ENCODE peak calls at places on chromosomes 7 and 10, in five cellular contexts. One of them, this sample, is unnamed.

GRCh38 chr7:55254242-55254595 is 110.9 kb upstream of the LANCL2 start:
- DNase-seq in SK-N-SH: no peak
- DNase-seq in K562: no peak
- DNase-seq in HepG2: no peak
- DNase-seq in IMR-90: no peak
- DNase-seq in this sample: no peak

GRCh38 chr7:140607441-140607989 is 33.1 kb downstream of the DENND2A start:
- DNase-seq in SK-N-SH: peak
- DNase-seq in K562: no peak
- DNase-seq in HepG2: no peak
- DNase-seq in IMR-90: peak
- DNase-seq in this sample: no peak

GRCh38 chr10:18486444-18486843 is 164.9 kb downstream of the NSUN6 start:
- DNase-seq in SK-N-SH: no peak
- DNase-seq in K562: no peak
- DNase-seq in HepG2: no peak
- DNase-seq in IMR-90: no peak
- DNase-seq in this sample: no peak

GRCh38 chr7:71633571-71634008 is 501.6 kb downstream of the GALNT17 start:
- DNase-seq in SK-N-SH: no peak
- DNase-seq in K562: no peak
- DNase-seq in HepG2: peak
- DNase-seq in IMR-90: peak
- DNase-seq in this sample: no peak

GRCh38 chr10:126147866-126148578 is 240.3 kb downstream of the ADAM12 start:
- DNase-seq in SK-N-SH: no peak
- DNase-seq in K562: no peak
- DNase-seq in HepG2: no peak
- DNase-seq in IMR-90: peak
- DNase-seq in this sample: no peak

GRCh38 chr7:131689662-131690234 is 133.3 kb upstream of the PODXL start:
- DNase-seq in SK-N-SH: no peak
- DNase-seq in K562: no peak
- DNase-seq in HepG2: no peak
- DNase-seq in IMR-90: no peak
- DNase-seq in this sample: no peak

GRCh38 chr7:139875821-139876241 is 46.8 kb downstream of the TBXAS1 start:
- DNase-seq in SK-N-SH: no peak
- DNase-seq in K562: no peak
- DNase-seq in HepG2: no peak
- DNase-seq in IMR-90: no peak
- DNase-seq in this sample: peak

GRCh38 chr7:690478-691360 is 35.8 kb upstream of the DNAAF5 start:
- DNase-seq in SK-N-SH: no peak
- DNase-seq in K562: no peak
- DNase-seq in HepG2: no peak
- DNase-seq in IMR-90: peak
- DNase-seq in this sample: no peak

GRCh38 chr10:33398796-33399195 is 64.3 kb upstream of the NRP1 start:
- DNase-seq in SK-N-SH: no peak
- DNase-seq in K562: no peak
- DNase-seq in HepG2: no peak
- DNase-seq in IMR-90: no peak
- DNase-seq in this sample: no peak

GRCh38 chr7:87354749-87355148 is 9.3 kb downstream of the CROT start:
- DNase-seq in SK-N-SH: no peak
- DNase-seq in K562: no peak
- DNase-seq in HepG2: no peak
- DNase-seq in IMR-90: peak
- DNase-seq in this sample: no peak

GRCh38 chr7:117208257-117208656 is 114.6 kb downstream of the WNT2 start:
- DNase-seq in SK-N-SH: no peak
- DNase-seq in K562: peak
- DNase-seq in HepG2: no peak
- DNase-seq in IMR-90: no peak
- DNase-seq in this sample: no peak

GRCh38 chr7:105131890-105132289 is 117.9 kb downstream of the KMT2E start:
- DNase-seq in SK-N-SH: no peak
- DNase-seq in K562: no peak
- DNase-seq in HepG2: no peak
- DNase-seq in IMR-90: no peak
- DNase-seq in this sample: no peak

GRCh38 chr10:36148207-36148606 is 506.1 kb upstream of the FZD8 start:
- DNase-seq in SK-N-SH: no peak
- DNase-seq in K562: no peak
- DNase-seq in HepG2: no peak
- DNase-seq in IMR-90: peak
- DNase-seq in this sample: no peak

GRCh38 chr10:116692225-116692624 is 50.1 kb downstream of the HSPA12A start:
- DNase-seq in SK-N-SH: no peak
- DNase-seq in K562: no peak
- DNase-seq in HepG2: no peak
- DNase-seq in IMR-90: no peak
- DNase-seq in this sample: no peak

GRCh38 chr7:128112781-128113221 is 81.6 kb upstream of the LRRC4 start:
- DNase-seq in SK-N-SH: peak
- DNase-seq in K562: no peak
- DNase-seq in HepG2: no peak
- DNase-seq in IMR-90: no peak
- DNase-seq in this sample: no peak

GRCh38 chr10:94997763-94998174 is 59.3 kb downstream of the CYP2C9 start:
- DNase-seq in SK-N-SH: no peak
- DNase-seq in K562: no peak
- DNase-seq in HepG2: no peak
- DNase-seq in IMR-90: no peak
- DNase-seq in this sample: no peak

GRCh38 chr7:2478800-2479199 is 2.6 kb upstream of the GRIFIN start:
- DNase-seq in SK-N-SH: no peak
- DNase-seq in K562: no peak
- DNase-seq in HepG2: no peak
- DNase-seq in IMR-90: no peak
- DNase-seq in this sample: no peak

GRCh38 chr7:122337011-122337410 is 32.5 kb upstream of the FEZF1 start:
- DNase-seq in SK-N-SH: no peak
- DNase-seq in K562: no peak
- DNase-seq in HepG2: no peak
- DNase-seq in IMR-90: no peak
- DNase-seq in this sample: no peak

GRCh38 chr7:2613926-2614613 is 17.7 kb upstream of the TTYH3 start:
- DNase-seq in SK-N-SH: peak
- DNase-seq in K562: no peak
- DNase-seq in HepG2: no peak
- DNase-seq in IMR-90: no peak
- DNase-seq in this sample: no peak

GRCh38 chr10:4586756-4587155 is 239.3 kb upstream of the AKR1E2 start:
- DNase-seq in SK-N-SH: no peak
- DNase-seq in K562: no peak
- DNase-seq in HepG2: no peak
- DNase-seq in IMR-90: peak
- DNase-seq in this sample: no peak

GRCh38 chr7:64651203-64651602 is 14.7 kb upstream of the ZNF107 start:
- DNase-seq in SK-N-SH: no peak
- DNase-seq in K562: no peak
- DNase-seq in HepG2: no peak
- DNase-seq in IMR-90: no peak
- DNase-seq in this sample: no peak

GRCh38 chr7:25069900-25070443 is 55.1 kb downstream of the CYCS start:
- DNase-seq in SK-N-SH: peak
- DNase-seq in K562: peak
- DNase-seq in HepG2: peak
- DNase-seq in IMR-90: peak
- DNase-seq in this sample: no peak

GRCh38 chr7:1844336-1844955 is 174.4 kb downstream of the ELFN1 start:
- DNase-seq in SK-N-SH: peak
- DNase-seq in K562: peak
- DNase-seq in HepG2: no peak
- DNase-seq in IMR-90: no peak
- DNase-seq in this sample: no peak

GRCh38 chr10:120508393-120508792 is 51.4 kb downstream of the PLPP4 start:
- DNase-seq in SK-N-SH: no peak
- DNase-seq in K562: no peak
- DNase-seq in HepG2: no peak
- DNase-seq in IMR-90: no peak
- DNase-seq in this sample: no peak

GRCh38 chr7:4797858-4798705 is 22.7 kb downstream of the AP5Z1 start:
- DNase-seq in SK-N-SH: peak
- DNase-seq in K562: peak
- DNase-seq in HepG2: peak
- DNase-seq in IMR-90: peak
- DNase-seq in this sample: no peak

GRCh38 chr7:120334475-120334874 is 61.5 kb downstream of the KCND2 start:
- DNase-seq in SK-N-SH: no peak
- DNase-seq in K562: no peak
- DNase-seq in HepG2: no peak
- DNase-seq in IMR-90: no peak
- DNase-seq in this sample: peak

GRCh38 chr7:2863461-2864066 is 19.5 kb upstream of the GNA12 start:
- DNase-seq in SK-N-SH: peak
- DNase-seq in K562: peak
- DNase-seq in HepG2: peak
- DNase-seq in IMR-90: peak
- DNase-seq in this sample: peak

GRCh38 chr7:1229334-1229935 is 3.2 kb upstream of the UNCX start:
- DNase-seq in SK-N-SH: peak
- DNase-seq in K562: no peak
- DNase-seq in HepG2: no peak
- DNase-seq in IMR-90: no peak
- DNase-seq in this sample: no peak

GRCh38 chr7:11239311-11239710 is 265.6 kb downstream of the PHF14 start:
- DNase-seq in SK-N-SH: no peak
- DNase-seq in K562: no peak
- DNase-seq in HepG2: no peak
- DNase-seq in IMR-90: no peak
- DNase-seq in this sample: no peak

GRCh38 chr10:131806146-131806545 is 94.7 kb upstream of the PPP2R2D start:
- DNase-seq in SK-N-SH: no peak
- DNase-seq in K562: no peak
- DNase-seq in HepG2: no peak
- DNase-seq in IMR-90: no peak
- DNase-seq in this sample: no peak

GRCh38 chr7:1812693-1813393 is 142.8 kb downstream of the ELFN1 start:
- DNase-seq in SK-N-SH: peak
- DNase-seq in K562: no peak
- DNase-seq in HepG2: no peak
- DNase-seq in IMR-90: no peak
- DNase-seq in this sample: no peak

GRCh38 chr7:13850185-13850752 is 139.2 kb downstream of the ETV1 start:
- DNase-seq in SK-N-SH: peak
- DNase-seq in K562: peak
- DNase-seq in HepG2: no peak
- DNase-seq in IMR-90: peak
- DNase-seq in this sample: peak

GRCh38 chr10:61024801-61025201 is 80.8 kb upstream of the RHOBTB1 start:
- DNase-seq in SK-N-SH: peak
- DNase-seq in K562: peak
- DNase-seq in HepG2: peak
- DNase-seq in IMR-90: peak
- DNase-seq in this sample: no peak

GRCh38 chr7:157096286-157097055 is 42.3 kb upstream of the UBE3C start:
- DNase-seq in SK-N-SH: no peak
- DNase-seq in K562: no peak
- DNase-seq in HepG2: no peak
- DNase-seq in IMR-90: no peak
- DNase-seq in this sample: no peak

GRCh38 chr7:6175642-6176041 is 96.8 kb downstream of the CYTH3 start:
- DNase-seq in SK-N-SH: no peak
- DNase-seq in K562: no peak
- DNase-seq in HepG2: no peak
- DNase-seq in IMR-90: peak
- DNase-seq in this sample: no peak

GRCh38 chr10:63227207-63227895 is 94.2 kb downstream of the NRBF2 start:
- DNase-seq in SK-N-SH: no peak
- DNase-seq in K562: no peak
- DNase-seq in HepG2: no peak
- DNase-seq in IMR-90: no peak
- DNase-seq in this sample: no peak

GRCh38 chr10:69413221-69413865 is 3.4 kb downstream of the TACR2 start:
- DNase-seq in SK-N-SH: peak
- DNase-seq in K562: peak
- DNase-seq in HepG2: peak
- DNase-seq in IMR-90: peak
- DNase-seq in this sample: no peak

GRCh38 chr7:149772821-149773425 is 465 bp downstream of the ZNF467 start:
- DNase-seq in SK-N-SH: no peak
- DNase-seq in K562: peak
- DNase-seq in HepG2: no peak
- DNase-seq in IMR-90: no peak
- DNase-seq in this sample: no peak
- TF ChIP-seq RFX5 in SK-N-SH: no peak
- TF ChIP-seq RFX5 in K562: no peak
- TF ChIP-seq RFX5 in HepG2: no peak
- TF ChIP-seq RFX5 in IMR-90: no peak
- TF ChIP-seq RFX5 in this sample: no peak

GRCh38 chr10:7605565-7606295 is 61.0 kb downstream of the ITIH5 start:
- DNase-seq in SK-N-SH: no peak
- DNase-seq in K562: no peak
- DNase-seq in HepG2: no peak
- DNase-seq in IMR-90: peak
- DNase-seq in this sample: no peak
- TF ChIP-seq MXI1 in SK-N-SH: no peak
- TF ChIP-seq MXI1 in K562: no peak
- TF ChIP-seq MXI1 in HepG2: no peak
- TF ChIP-seq MXI1 in IMR-90: no peak
- TF ChIP-seq MXI1 in this sample: no peak

GRCh38 chr7:37052673-37053072 is 328.4 kb upstream of the AOAH start:
- DNase-seq in SK-N-SH: no peak
- DNase-seq in K562: peak
- DNase-seq in HepG2: peak
- DNase-seq in IMR-90: peak
- DNase-seq in this sample: no peak
- TF ChIP-seq RFX5 in SK-N-SH: no peak
- TF ChIP-seq RFX5 in K562: no peak
- TF ChIP-seq RFX5 in HepG2: no peak
- TF ChIP-seq RFX5 in IMR-90: no peak
- TF ChIP-seq RFX5 in this sample: no peak

DNA sequence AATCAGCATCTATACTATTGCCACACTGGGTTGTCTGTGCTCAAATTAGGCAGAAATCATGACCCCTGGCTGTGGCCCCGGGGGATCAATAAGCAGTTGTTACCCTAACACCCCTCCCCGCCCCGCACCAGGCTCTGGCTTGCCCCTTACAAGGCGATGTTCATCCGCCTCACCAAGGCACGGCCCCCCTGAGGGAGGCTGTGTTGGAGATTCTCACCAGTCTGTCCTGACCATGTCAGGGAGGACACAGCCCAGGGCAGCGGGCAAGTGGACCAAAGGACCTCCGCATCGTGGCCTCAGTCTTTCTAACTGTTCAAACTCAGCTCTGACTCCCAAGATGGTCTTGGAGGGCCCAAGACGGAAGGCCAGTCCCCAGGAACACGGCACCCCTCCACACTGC is 48.2 kb upstream of the MGMT start:
- DNase-seq in SK-N-SH: no peak
- DNase-seq in K562: no peak
- DNase-seq in HepG2: no peak
- DNase-seq in IMR-90: no peak
- DNase-seq in this sample: no peak
- TF ChIP-seq MXI1 in SK-N-SH: no peak
- TF ChIP-seq MXI1 in K562: no peak
- TF ChIP-seq MXI1 in HepG2: no peak
- TF ChIP-seq MXI1 in IMR-90: no peak
- TF ChIP-seq MXI1 in this sample: no peak

GRCh38 chr7:46544396-46545008 is 623.4 kb upstream of the IGFBP3 start:
- DNase-seq in SK-N-SH: no peak
- DNase-seq in K562: no peak
- DNase-seq in HepG2: peak
- DNase-seq in IMR-90: peak
- DNase-seq in this sample: no peak
- TF ChIP-seq RFX5 in SK-N-SH: no peak
- TF ChIP-seq RFX5 in K562: no peak
- TF ChIP-seq RFX5 in HepG2: no peak
- TF ChIP-seq RFX5 in IMR-90: no peak
- TF ChIP-seq RFX5 in this sample: no peak